ENCODE peak calls at places on chromosomes 5 and 9, in four cellular contexts. V, Z, T and Q are unnamed samples.

GRCh38 chr5:91865920-91866319 is 482.8 kb upstream of the ARRDC3 start:
- DNase-seq in V (no peak), Z (no peak), T (no peak), Q (no peak)

GRCh38 chr9:110969971-110970381 is 68.3 kb downstream of the LPAR1 start:
- DNase-seq in V (no peak), Z (no peak), T (no peak), Q (no peak)

GRCh38 chr5:65198777-65199120 is 283.0 kb downstream of the ADAMTS6 start:
- DNase-seq in V (no peak), Z (peak), T (no peak), Q (no peak)

GRCh38 chr5:17187401-17187800 is 30.0 kb upstream of the BASP1 start:
- DNase-seq in V (no peak), Z (no peak), T (no peak), Q (no peak)

GRCh38 chr5:135645781-135646180 is 67.0 kb upstream of the CXCL14 start:
- DNase-seq in V (no peak), Z (no peak), T (no peak), Q (no peak)

GRCh38 chr9:89418112-89418872 is 79.6 kb downstream of the SEMA4D start:
- DNase-seq in V (no peak), Z (no peak), T (no peak), Q (no peak)

GRCh38 chr9:32487981-32488380 is 38.0 kb downstream of the RIGI start:
- DNase-seq in V (no peak), Z (no peak), T (no peak), Q (no peak)

GRCh38 chr5:151040211-151040747 is 19.9 kb downstream of the GPX3 start:
- DNase-seq in V (no peak), Z (no peak), T (no peak), Q (no peak)

GRCh38 chr5:99694884-99695283 is 766.1 kb upstream of the CHD1 start:
- DNase-seq in V (no peak), Z (no peak), T (no peak), Q (no peak)

GRCh38 chr9:101027246-101027645 is 1.3 kb upstream of the PLPPR1 start:
- DNase-seq in V (no peak), Z (no peak), T (no peak), Q (no peak)

GRCh38 chr5:2036885-2037284 is 154.2 kb upstream of the IRX4 start:
- DNase-seq in V (no peak), Z (no peak), T (no peak), Q (no peak)

GRCh38 chr9:35367451-35367850 is 122.5 kb upstream of the RUSC2 start:
- DNase-seq in V (no peak), Z (peak), T (no peak), Q (no peak)

GRCh38 chr5:392431-392988 is 50.5 kb upstream of the EXOC3 start:
- DNase-seq in V (peak), Z (no peak), T (peak), Q (peak)

GRCh38 chr5:33287242-33287641 is 153.5 kb upstream of the TARS1 start:
- DNase-seq in V (no peak), Z (no peak), T (no peak), Q (no peak)

GRCh38 chr9:128554155-128554862 is 1.9 kb downstream of the SPTAN1 start:
- DNase-seq in V (peak), Z (no peak), T (no peak), Q (peak)

GRCh38 chr9:130106860-130107848 is 53.4 kb downstream of the GPR107 start:
- DNase-seq in V (peak), Z (no peak), T (peak), Q (peak)

GRCh38 chr5:83965431-83965830 is 244.8 kb upstream of the HAPLN1 start:
- DNase-seq in V (no peak), Z (no peak), T (no peak), Q (no peak)

GRCh38 chr5:129048509-129048908 is 46.0 kb upstream of the ISOC1 start:
- DNase-seq in V (no peak), Z (no peak), T (no peak), Q (no peak)

GRCh38 chr5:67404261-67405100 is 207.9 kb upstream of the CD180 start:
- DNase-seq in V (no peak), Z (no peak), T (no peak), Q (no peak)

GRCh38 chr5:42993516-42994284 is 46.4 kb downstream of the ANXA2R start:
- DNase-seq in V (no peak), Z (no peak), T (peak), Q (peak)

GRCh38 chr9:130579738-130580463 is 524 bp downstream of the FUBP3 start:
- DNase-seq in V (no peak), Z (no peak), T (no peak), Q (no peak)

GRCh38 chr5:17087035-17087434 is 130.4 kb upstream of the BASP1 start:
- DNase-seq in V (no peak), Z (no peak), T (no peak), Q (no peak)

GRCh38 chr5:151740958-151741373 is 17.5 kb downstream of the ATOX1 start:
- DNase-seq in V (no peak), Z (no peak), T (no peak), Q (no peak)

GRCh38 chr5:15472116-15472515 is 27.9 kb upstream of the FBXL7 start:
- DNase-seq in V (no peak), Z (no peak), T (no peak), Q (no peak)

GRCh38 chr5:8585230-8586018 is 716.5 kb downstream of the MTRR start:
- DNase-seq in V (no peak), Z (no peak), T (no peak), Q (no peak)

GRCh38 chr5:33736510-33736909 is 155.3 kb downstream of the ADAMTS12 start:
- DNase-seq in V (no peak), Z (peak), T (no peak), Q (no peak)